ENCODE peak calls at places on chromosomes 13 and 19, in five cellular contexts. G, B, Y, K and M are unnamed samples.
A peak's percentile ranks its signal among the peaks of the same experiment; 100 is the strongest.

GRCh38 chr19:35639321-35639639 is 2.3 kb upstream of the ETV2 start:
- DNase-seq in G (no peak), B (no peak), Y (no peak), K (no peak), M (no peak)

GRCh38 chr13:43057653-43058317 is 34.4 kb downstream of the DNAJC15 start:
- DNase-seq in G (no peak), B (no peak), Y (no peak), K (no peak), M (no peak)

GRCh38 chr19:19528721-19529490 is at the start of gene YJEFN3:
- DNase-seq in G (no peak), B (no peak), Y (no peak), K (no peak), M (peak; percentile 64)

GRCh38 chr19:4304509-4305252 is at the start of gene FSD1:
- DNase-seq in G (peak; percentile 80), B (peak; percentile 39), Y (peak; percentile 69), K (no peak), M (peak; percentile 74)

GRCh38 chr19:54129617-54129996 is 8.0 kb upstream of the CNOT3 start:
- DNase-seq in G (no peak), B (no peak), Y (no peak), K (no peak), M (no peak)

GRCh38 chr13:84191199-84191598 is 308.9 kb upstream of the SLITRK1 start:
- DNase-seq in G (no peak), B (no peak), Y (no peak), K (no peak), M (no peak)

GRCh38 chr19:39403331-39404312 is 3.0 kb upstream of the ZFP36 start:
- DNase-seq in G (peak; percentile 89), B (no peak), Y (peak; percentile 94), K (peak; percentile 98), M (peak; percentile 57)

GRCh38 chr19:16626796-16627193 is 1.2 kb downstream of the MED26 start:
- DNase-seq in G (no peak), B (no peak), Y (no peak), K (no peak), M (no peak)

GRCh38 chr19:53471916-53472315 is 4.4 kb downstream of the ZNF813 start:
- DNase-seq in G (no peak), B (no peak), Y (no peak), K (no peak), M (no peak)

GRCh38 chr13:111947026-111947810 is 119.7 kb upstream of the SOX1 start:
- DNase-seq in G (no peak), B (no peak), Y (no peak), K (no peak), M (no peak)

GRCh38 chr13:55777612-55778011 is 1363.1 kb upstream of the PRR20A start:
- DNase-seq in G (no peak), B (no peak), Y (no peak), K (no peak), M (no peak)

GRCh38 chr13:45575830-45576180 is 39.7 kb downstream of the ERICH6B start:
- DNase-seq in G (no peak), B (no peak), Y (no peak), K (no peak), M (no peak)

GRCh38 chr13:31100721-31101120 is 61.0 kb downstream of the HSPH1 start:
- DNase-seq in G (no peak), B (no peak), Y (no peak), K (no peak), M (no peak)

GRCh38 chr13:51804295-51805172 is 571 bp upstream of the DHRS12 start:
- DNase-seq in G (no peak), B (no peak), Y (no peak), K (no peak), M (no peak)

GRCh38 chr13:111472559-111473460 is 152.4 kb downstream of the TEX29 start:
- DNase-seq in G (no peak), B (no peak), Y (no peak), K (no peak), M (no peak)

GRCh38 chr13:65292488-65292901 is 1937.6 kb downstream of the PCDH9 start:
- DNase-seq in G (no peak), B (peak; percentile 6), Y (no peak), K (peak; percentile 86), M (peak; percentile 68)

GRCh38 chr19:9885077-9885552 is 50.0 kb downstream of the PIN1 start:
- DNase-seq in G (no peak), B (peak; percentile 90), Y (no peak), K (no peak), M (no peak)

GRCh38 chr13:65966991-65967451 is 1263.1 kb downstream of the PCDH9 start:
- DNase-seq in G (no peak), B (no peak), Y (no peak), K (no peak), M (peak; percentile 36)

GRCh38 chr19:45753548-45753947 is 15.5 kb downstream of the SIX5 start:
- DNase-seq in G (no peak), B (no peak), Y (no peak), K (no peak), M (no peak)

GRCh38 chr19:1079566-1080111 is 12.7 kb downstream of the ARHGAP45 start:
- DNase-seq in G (no peak), B (no peak), Y (no peak), K (no peak), M (peak; percentile 83)

GRCh38 chr19:41904118-41904870 is 21.3 kb downstream of the ARHGEF1 start:
- DNase-seq in G (no peak), B (no peak), Y (no peak), K (no peak), M (no peak)

GRCh38 chr13:79810671-79811070 is 329.7 kb downstream of the NDFIP2 start:
- DNase-seq in G (no peak), B (no peak), Y (no peak), K (no peak), M (no peak)

GRCh38 chr13:55573565-55573964 is 1567.2 kb upstream of the PRR20A start:
- DNase-seq in G (no peak), B (no peak), Y (no peak), K (no peak), M (no peak)

GRCh38 chr13:75621147-75621546 is 15.0 kb upstream of the LMO7 start:
- DNase-seq in G (no peak), B (no peak), Y (no peak), K (peak; percentile 17), M (no peak)

GRCh38 chr19:56348289-56348877 is 33.7 kb upstream of the ZSCAN5A start:
- DNase-seq in G (no peak), B (no peak), Y (no peak), K (no peak), M (no peak)

GRCh38 chr19:1862424-1863307 is 713 bp downstream of the KLF16 start:
- DNase-seq in G (no peak), B (no peak), Y (no peak), K (no peak), M (no peak)

GRCh38 chr19:20858861-20859260 is 64.2 kb upstream of the ZNF85 start:
- DNase-seq in G (no peak), B (no peak), Y (no peak), K (no peak), M (no peak)

GRCh38 chr19:17681505-17682125 is 6.5 kb downstream of the UNC13A start:
- DNase-seq in G (no peak), B (no peak), Y (no peak), K (no peak), M (no peak)

GRCh38 chr19:43675269-43675879 is 5.4 kb upstream of the PLAUR start:
- DNase-seq in G (no peak), B (no peak), Y (no peak), K (no peak), M (no peak)

GRCh38 chr13:44921931-44922758 is 67.1 kb downstream of the NUFIP1 start:
- DNase-seq in G (no peak), B (peak; percentile 70), Y (no peak), K (peak; percentile 80), M (no peak)

GRCh38 chr19:3108775-3109174 is 14.6 kb downstream of the GNA11 start:
- DNase-seq in G (peak; percentile 56), B (peak; percentile 22), Y (peak; percentile 58), K (peak; percentile 16), M (peak; percentile 64)

GRCh38 chr13:35874704-35875103 is 256.5 kb downstream of the DCLK1 start:
- DNase-seq in G (no peak), B (no peak), Y (no peak), K (no peak), M (no peak)

GRCh38 chr13:60765700-60766411 is 368.8 kb downstream of the TDRD3 start:
- DNase-seq in G (no peak), B (no peak), Y (no peak), K (no peak), M (no peak)

GRCh38 chr19:35533822-35534521 is 716 bp downstream of the GAPDHS start:
- DNase-seq in G (no peak), B (no peak), Y (no peak), K (no peak), M (no peak)